ENCODE peak calls at places on chromosomes 7 and 10, in ten cellular contexts. One of them, this sample, is unnamed.

GRCh38 chr7:116977172-116977571 is 23.9 kb downstream of the ST7 start:
- DNase-seq in amniotic stem cell: no peak
- DNase-seq in PC-3: peak
- DNase-seq in NCI-H526: no peak
- DNase-seq in Calu3: no peak
- DNase-seq in transverse colon: no peak
- DNase-seq in breast epithelium: no peak
- DNase-seq in activated naive CD8-positive, alpha-beta T cell treated with anti-CD3 and anti-CD28 coated beads, Interleukin-2, amount 50 U/mL, for 16 hours: no peak
- DNase-seq in HFF-Myc: no peak
- DNase-seq in hepatocyte: no peak
- DNase-seq in this sample: no peak

GRCh38 chr7:28806841-28807240 is 151.3 kb downstream of the TRIL start:
- DNase-seq in HFF-Myc: no peak
- DNase-seq in amniotic stem cell: no peak
- DNase-seq in activated naive CD8-positive, alpha-beta T cell treated with anti-CD3 and anti-CD28 coated beads, Interleukin-2, amount 50 U/mL, for 16 hours: no peak
- DNase-seq in Calu3: no peak
- DNase-seq in PC-3: peak
- DNase-seq in NCI-H526: no peak
- DNase-seq in breast epithelium: no peak
- DNase-seq in transverse colon: no peak
- DNase-seq in hepatocyte: no peak
- DNase-seq in this sample: no peak

GRCh38 chr7:156157409-156158012 is 345.2 kb upstream of the SHH start:
- DNase-seq in HFF-Myc: no peak
- DNase-seq in activated naive CD8-positive, alpha-beta T cell treated with anti-CD3 and anti-CD28 coated beads, Interleukin-2, amount 50 U/mL, for 16 hours: no peak
- DNase-seq in PC-3: no peak
- DNase-seq in transverse colon: no peak
- DNase-seq in NCI-H526: no peak
- DNase-seq in amniotic stem cell: no peak
- DNase-seq in hepatocyte: no peak
- DNase-seq in breast epithelium: no peak
- DNase-seq in Calu3: no peak
- DNase-seq in this sample: no peak

GRCh38 chr7:73520673-73521635 is 1.1 kb downstream of the BAZ1B start:
- DNase-seq in hepatocyte: peak
- DNase-seq in activated naive CD8-positive, alpha-beta T cell treated with anti-CD3 and anti-CD28 coated beads, Interleukin-2, amount 50 U/mL, for 16 hours: no peak
- DNase-seq in HFF-Myc: no peak
- DNase-seq in PC-3: peak
- DNase-seq in transverse colon: no peak
- DNase-seq in NCI-H526: no peak
- DNase-seq in amniotic stem cell: no peak
- DNase-seq in breast epithelium: no peak
- DNase-seq in Calu3: no peak
- DNase-seq in this sample: no peak

GRCh38 chr7:2729893-2730716 is 42.1 kb downstream of the AMZ1 start:
- DNase-seq in NCI-H526: no peak
- DNase-seq in hepatocyte: no peak
- DNase-seq in PC-3: no peak
- DNase-seq in amniotic stem cell: no peak
- DNase-seq in activated naive CD8-positive, alpha-beta T cell treated with anti-CD3 and anti-CD28 coated beads, Interleukin-2, amount 50 U/mL, for 16 hours: no peak
- DNase-seq in transverse colon: no peak
- DNase-seq in breast epithelium: no peak
- DNase-seq in Calu3: no peak
- DNase-seq in HFF-Myc: no peak
- DNase-seq in this sample: no peak

GRCh38 chr7:95209276-95209675 is 115.1 kb downstream of the PON1 start:
- DNase-seq in hepatocyte: no peak
- DNase-seq in amniotic stem cell: no peak
- DNase-seq in HFF-Myc: no peak
- DNase-seq in transverse colon: no peak
- DNase-seq in NCI-H526: no peak
- DNase-seq in PC-3: no peak
- DNase-seq in Calu3: no peak
- DNase-seq in breast epithelium: no peak
- DNase-seq in activated naive CD8-positive, alpha-beta T cell treated with anti-CD3 and anti-CD28 coated beads, Interleukin-2, amount 50 U/mL, for 16 hours: no peak
- DNase-seq in this sample: no peak

GRCh38 chr10:95860486-95861040 is 47.2 kb upstream of the CC2D2B start:
- DNase-seq in Calu3: no peak
- DNase-seq in transverse colon: no peak
- DNase-seq in amniotic stem cell: no peak
- DNase-seq in NCI-H526: no peak
- DNase-seq in breast epithelium: no peak
- DNase-seq in PC-3: no peak
- DNase-seq in HFF-Myc: peak
- DNase-seq in activated naive CD8-positive, alpha-beta T cell treated with anti-CD3 and anti-CD28 coated beads, Interleukin-2, amount 50 U/mL, for 16 hours: no peak
- DNase-seq in hepatocyte: no peak
- DNase-seq in this sample: no peak

GRCh38 chr10:79079490-79080355 is 11.0 kb downstream of the ZMIZ1 start:
- DNase-seq in activated naive CD8-positive, alpha-beta T cell treated with anti-CD3 and anti-CD28 coated beads, Interleukin-2, amount 50 U/mL, for 16 hours: no peak
- DNase-seq in transverse colon: peak
- DNase-seq in hepatocyte: peak
- DNase-seq in HFF-Myc: no peak
- DNase-seq in amniotic stem cell: peak
- DNase-seq in breast epithelium: no peak
- DNase-seq in PC-3: peak
- DNase-seq in Calu3: peak
- DNase-seq in NCI-H526: no peak
- DNase-seq in this sample: no peak

GRCh38 chr7:95691464-95691863 is 80.9 kb upstream of the DYNC1I1 start:
- DNase-seq in Calu3: no peak
- DNase-seq in hepatocyte: no peak
- DNase-seq in activated naive CD8-positive, alpha-beta T cell treated with anti-CD3 and anti-CD28 coated beads, Interleukin-2, amount 50 U/mL, for 16 hours: no peak
- DNase-seq in NCI-H526: no peak
- DNase-seq in transverse colon: no peak
- DNase-seq in amniotic stem cell: no peak
- DNase-seq in breast epithelium: no peak
- DNase-seq in HFF-Myc: no peak
- DNase-seq in PC-3: peak
- DNase-seq in this sample: no peak

GRCh38 chr7:18116661-18117060 is 89.0 kb upstream of the PRPS1L1 start:
- DNase-seq in activated naive CD8-positive, alpha-beta T cell treated with anti-CD3 and anti-CD28 coated beads, Interleukin-2, amount 50 U/mL, for 16 hours: no peak
- DNase-seq in Calu3: no peak
- DNase-seq in hepatocyte: no peak
- DNase-seq in transverse colon: no peak
- DNase-seq in PC-3: no peak
- DNase-seq in NCI-H526: no peak
- DNase-seq in HFF-Myc: no peak
- DNase-seq in amniotic stem cell: no peak
- DNase-seq in breast epithelium: no peak
- DNase-seq in this sample: no peak